ENCODE peak calls at places on chromosome 6, in seven cellular contexts. L is kidney tubule cell; N is ascending aorta; K is stimulated activated CD8-positive, alpha-beta memory T cell treated with anti-CD3 and anti-CD28 coated beads, Interleukin-4, amount 100 ng/mL, for 1 hour; X is NCI-H774; W is naive thymus-derived CD8-positive, alpha-beta T cell; V is NCI-H345. B is an unnamed sample.

GRCh38 chr6:170516783-170517616 is 36.1 kb downstream of the PSMB1 start:
- DNase-seq in N (no peak), V (peak; percentile 31), K (peak; percentile 10), X (peak; percentile 85), L (peak; percentile 77), W (peak; percentile 7), B (peak; percentile 57)

GRCh38 chr6:107061125-107062020 is 33.4 kb downstream of the MTRES1 start:
- DNase-seq in K (no peak), N (no peak), X (no peak), V (no peak), W (no peak), L (no peak), B (no peak)

GRCh38 chr6:133055527-133055966 is 185.6 kb upstream of the EYA4 start:
- DNase-seq in X (no peak), V (no peak), W (no peak), K (no peak), L (no peak), N (no peak), B (no peak)

GRCh38 chr6:32082951-32083350 is 26.2 kb downstream of the TNXB start:
- DNase-seq in L (no peak), X (no peak), V (no peak), N (peak; percentile 92), W (no peak), K (no peak), B (no peak)

GRCh38 chr6:27312146-27312949 is at the start of gene POM121L2:
- DNase-seq in K (peak; percentile 25), W (peak; percentile 47), L (peak; percentile 86), N (peak; percentile 64), V (peak; percentile 86), X (peak; percentile 73), B (peak; percentile 56)

GRCh38 chr6:71406871-71407860 is 118.6 kb downstream of the OGFRL1 start:
- DNase-seq in L (peak; percentile 83), N (no peak), V (no peak), W (no peak), K (no peak), X (no peak), B (peak; percentile 73)

GRCh38 chr6:132122871-132123270 is 171.7 kb upstream of the CCN2 start:
- DNase-seq in X (peak; percentile 55), V (peak; percentile 5), K (no peak), N (no peak), L (no peak), W (no peak), B (no peak)

GRCh38 chr6:21396313-21396712 is 197.2 kb upstream of the SOX4 start:
- DNase-seq in K (no peak), W (no peak), X (no peak), N (no peak), L (peak; percentile 77), V (no peak), B (peak; percentile 47)

GRCh38 chr6:135180458-135181332 is at the start of gene MYB:
- DNase-seq in V (peak; percentile 85), K (peak; percentile 44), X (peak; percentile 84), L (peak; percentile 64), N (peak; percentile 64), W (peak; percentile 63), B (peak; percentile 13)

GRCh38 chr6:116556065-116556464 is 2.5 kb downstream of the CALHM4 start:
- DNase-seq in K (no peak), L (peak; percentile 87), X (no peak), N (no peak), V (no peak), W (no peak), B (peak; percentile 18)

GRCh38 chr6:71056656-71057055 is 99.8 kb upstream of the B3GAT2 start:
- DNase-seq in V (no peak), W (no peak), L (no peak), K (no peak), X (no peak), N (no peak), B (no peak)

B was measured in RCC 7860.